ENCODE peak calls at places on chromosomes 7 and 10, in five cellular contexts. G, M, J, F and B are unnamed samples.

GRCh38 chr10:20634841-20635240 is 262.3 kb downstream of the NEBL start:
- DNase-seq in G (no peak), M (no peak), J (no peak), F (no peak), B (no peak)

GRCh38 chr7:121547341-121548092 is 151.4 kb upstream of the FAM3C start:
- DNase-seq in G (no peak), M (no peak), J (no peak), F (no peak), B (peak)

GRCh38 chr10:97210576-97210975 is 24.8 kb upstream of the SLIT1 start:
- DNase-seq in G (peak), M (peak), J (no peak), F (peak), B (peak)

GRCh38 chr10:121183241-121183640 is 332.1 kb downstream of the WDR11 start:
- DNase-seq in G (no peak), M (no peak), J (no peak), F (no peak), B (no peak)

GRCh38 chr7:28483112-28483511 is 70.8 kb downstream of the CREB5 start:
- DNase-seq in G (no peak), M (no peak), J (no peak), F (no peak), B (no peak)

GRCh38 chr10:46293832-46294640 is 7.2 kb downstream of the ANTXRL start:
- DNase-seq in G (no peak), M (no peak), J (peak), F (peak), B (no peak)

GRCh38 chr10:104318810-104319684 is 19.2 kb downstream of the ITPRIP start:
- DNase-seq in G (no peak), M (no peak), J (peak), F (no peak), B (no peak)

GRCh38 chr10:3067045-3067858 is at the start of gene PFKP:
- DNase-seq in G (peak), M (peak), J (no peak), F (peak), B (peak)

GRCh38 chr7:106736508-106737201 is 75.7 kb upstream of the CCDC71L start:
- DNase-seq in G (peak), M (peak), J (no peak), F (peak), B (peak)

GRCh38 chr7:138001529-138002095 is at the start of gene CREB3L2:
- DNase-seq in G (peak), M (peak), J (peak), F (peak), B (no peak)

GRCh38 chr10:61786728-61787127 is 114.8 kb upstream of the ARID5B start:
- DNase-seq in G (peak), M (peak), J (no peak), F (no peak), B (peak)

GRCh38 chr10:42926831-42927230 is 144.2 kb downstream of the BMS1 start:
- DNase-seq in G (no peak), M (no peak), J (no peak), F (no peak), B (no peak)

GRCh38 chr10:130218936-130219335 is 82.7 kb downstream of the GLRX3 start:
- DNase-seq in G (no peak), M (no peak), J (peak), F (no peak), B (no peak)

GRCh38 chr10:21534611-21535493 is 820 bp downstream of the MLLT10 start:
- DNase-seq in G (peak), M (peak), J (peak), F (peak), B (peak)

GRCh38 chr7:145978769-145979168 is 137.8 kb upstream of the CNTNAP2 start:
- DNase-seq in G (no peak), M (no peak), J (no peak), F (no peak), B (no peak)